ENCODE peak calls at places on chromosomes 2 and 18, in nine cellular contexts. One of them, this sample, is unnamed.

GRCh38 chr18:33802955-33803354 is 224.9 kb downstream of the ASXL3 start:
- DNase-seq in NCI-H1105 treated with DMSO at 0.1 percent for 48 hours: peak
- DNase-seq in fibroblast of lung: no peak
- DNase-seq in substantia nigra: no peak
- DNase-seq in astrocyte of the spinal cord: no peak
- DNase-seq in GM23248: no peak
- DNase-seq in thoracic aorta: no peak
- DNase-seq in KBM-7: no peak
- DNase-seq in amygdala: no peak
- DNase-seq in this sample: no peak

GRCh38 chr2:63027220-63027619 is 23.4 kb upstream of the OTX1 start:
- DNase-seq in NCI-H1105 treated with DMSO at 0.1 percent for 48 hours: no peak
- DNase-seq in fibroblast of lung: no peak
- DNase-seq in substantia nigra: no peak
- DNase-seq in astrocyte of the spinal cord: no peak
- DNase-seq in GM23248: no peak
- DNase-seq in thoracic aorta: no peak
- DNase-seq in KBM-7: no peak
- DNase-seq in amygdala: no peak
- DNase-seq in this sample: no peak

GRCh38 chr2:203763425-203764272 is 57.2 kb downstream of the CD28 start:
- DNase-seq in NCI-H1105 treated with DMSO at 0.1 percent for 48 hours: no peak
- DNase-seq in fibroblast of lung: no peak
- DNase-seq in substantia nigra: no peak
- DNase-seq in astrocyte of the spinal cord: no peak
- DNase-seq in GM23248: no peak
- DNase-seq in thoracic aorta: no peak
- DNase-seq in KBM-7: no peak
- DNase-seq in amygdala: no peak
- DNase-seq in this sample: no peak

GRCh38 chr18:44681611-44682010 is 923 bp downstream of the SETBP1 start:
- DNase-seq in NCI-H1105 treated with DMSO at 0.1 percent for 48 hours: no peak
- DNase-seq in fibroblast of lung: no peak
- DNase-seq in substantia nigra: no peak
- DNase-seq in astrocyte of the spinal cord: no peak
- DNase-seq in GM23248: no peak
- DNase-seq in thoracic aorta: no peak
- DNase-seq in KBM-7: no peak
- DNase-seq in amygdala: no peak
- DNase-seq in this sample: no peak

GRCh38 chr2:146844226-146844990 is 1000.4 kb upstream of the ACVR2A start:
- DNase-seq in NCI-H1105 treated with DMSO at 0.1 percent for 48 hours: no peak
- DNase-seq in fibroblast of lung: no peak
- DNase-seq in substantia nigra: no peak
- DNase-seq in astrocyte of the spinal cord: no peak
- DNase-seq in GM23248: peak
- DNase-seq in thoracic aorta: no peak
- DNase-seq in KBM-7: no peak
- DNase-seq in amygdala: no peak
- DNase-seq in this sample: no peak

GRCh38 chr2:237154894-237155851 is 69.5 kb downstream of the COPS8 start:
- DNase-seq in NCI-H1105 treated with DMSO at 0.1 percent for 48 hours: no peak
- DNase-seq in fibroblast of lung: no peak
- DNase-seq in substantia nigra: no peak
- DNase-seq in astrocyte of the spinal cord: no peak
- DNase-seq in GM23248: no peak
- DNase-seq in thoracic aorta: no peak
- DNase-seq in KBM-7: no peak
- DNase-seq in amygdala: no peak
- DNase-seq in this sample: no peak

GRCh38 chr2:128485761-128486639 is 167.3 kb upstream of the HS6ST1 start:
- DNase-seq in NCI-H1105 treated with DMSO at 0.1 percent for 48 hours: no peak
- DNase-seq in fibroblast of lung: no peak
- DNase-seq in substantia nigra: no peak
- DNase-seq in astrocyte of the spinal cord: no peak
- DNase-seq in GM23248: no peak
- DNase-seq in thoracic aorta: no peak
- DNase-seq in KBM-7: no peak
- DNase-seq in amygdala: no peak
- DNase-seq in this sample: no peak

GRCh38 chr2:199329466-199329865 is 128.3 kb downstream of the SATB2 start:
- DNase-seq in NCI-H1105 treated with DMSO at 0.1 percent for 48 hours: no peak
- DNase-seq in fibroblast of lung: peak
- DNase-seq in substantia nigra: no peak
- DNase-seq in astrocyte of the spinal cord: peak
- DNase-seq in GM23248: no peak
- DNase-seq in thoracic aorta: no peak
- DNase-seq in KBM-7: no peak
- DNase-seq in amygdala: no peak
- DNase-seq in this sample: no peak

GRCh38 chr18:21004721-21005120 is 106.9 kb downstream of the ROCK1 start:
- DNase-seq in NCI-H1105 treated with DMSO at 0.1 percent for 48 hours: no peak
- DNase-seq in fibroblast of lung: peak
- DNase-seq in substantia nigra: no peak
- DNase-seq in astrocyte of the spinal cord: peak
- DNase-seq in GM23248: peak
- DNase-seq in thoracic aorta: no peak
- DNase-seq in KBM-7: peak
- DNase-seq in amygdala: no peak
- DNase-seq in this sample: no peak

GRCh38 chr18:73646772-73647171 is 500.9 kb downstream of the FBXO15 start:
- DNase-seq in NCI-H1105 treated with DMSO at 0.1 percent for 48 hours: no peak
- DNase-seq in fibroblast of lung: peak
- DNase-seq in substantia nigra: no peak
- DNase-seq in astrocyte of the spinal cord: peak
- DNase-seq in GM23248: peak
- DNase-seq in thoracic aorta: no peak
- DNase-seq in KBM-7: no peak
- DNase-seq in amygdala: no peak
- DNase-seq in this sample: no peak

GRCh38 chr2:232444409-232445148 is 11.4 kb upstream of the ALPI start:
- DNase-seq in NCI-H1105 treated with DMSO at 0.1 percent for 48 hours: no peak
- DNase-seq in fibroblast of lung: peak
- DNase-seq in substantia nigra: no peak
- DNase-seq in astrocyte of the spinal cord: peak
- DNase-seq in GM23248: peak
- DNase-seq in thoracic aorta: no peak
- DNase-seq in KBM-7: peak
- DNase-seq in amygdala: no peak
- DNase-seq in this sample: peak

GRCh38 chr2:88329815-88330603 is 122.5 kb downstream of the FOXI3 start:
- DNase-seq in NCI-H1105 treated with DMSO at 0.1 percent for 48 hours: no peak
- DNase-seq in fibroblast of lung: peak
- DNase-seq in substantia nigra: no peak
- DNase-seq in astrocyte of the spinal cord: peak
- DNase-seq in GM23248: peak
- DNase-seq in thoracic aorta: no peak
- DNase-seq in KBM-7: no peak
- DNase-seq in amygdala: no peak
- DNase-seq in this sample: peak

GRCh38 chr2:26432363-26432762 is 30.6 kb downstream of the DRC1 start:
- DNase-seq in NCI-H1105 treated with DMSO at 0.1 percent for 48 hours: no peak
- DNase-seq in fibroblast of lung: no peak
- DNase-seq in substantia nigra: no peak
- DNase-seq in astrocyte of the spinal cord: no peak
- DNase-seq in GM23248: no peak
- DNase-seq in thoracic aorta: no peak
- DNase-seq in KBM-7: no peak
- DNase-seq in amygdala: no peak
- DNase-seq in this sample: no peak

GRCh38 chr2:238926761-238927611 is 79.1 kb downstream of the TWIST2 start:
- DNase-seq in NCI-H1105 treated with DMSO at 0.1 percent for 48 hours: no peak
- DNase-seq in fibroblast of lung: no peak
- DNase-seq in substantia nigra: no peak
- DNase-seq in astrocyte of the spinal cord: no peak
- DNase-seq in GM23248: no peak
- DNase-seq in thoracic aorta: no peak
- DNase-seq in KBM-7: no peak
- DNase-seq in amygdala: no peak
- DNase-seq in this sample: peak

GRCh38 chr2:134248913-134249312 is 5.0 kb upstream of the MGAT5 start:
- DNase-seq in NCI-H1105 treated with DMSO at 0.1 percent for 48 hours: no peak
- DNase-seq in fibroblast of lung: no peak
- DNase-seq in substantia nigra: no peak
- DNase-seq in astrocyte of the spinal cord: no peak
- DNase-seq in GM23248: no peak
- DNase-seq in thoracic aorta: no peak
- DNase-seq in KBM-7: no peak
- DNase-seq in amygdala: no peak
- DNase-seq in this sample: no peak

GRCh38 chr2:69190743-69191425 is 177.9 kb downstream of the ANTXR1 start:
- DNase-seq in NCI-H1105 treated with DMSO at 0.1 percent for 48 hours: no peak
- DNase-seq in fibroblast of lung: no peak
- DNase-seq in substantia nigra: no peak
- DNase-seq in astrocyte of the spinal cord: no peak
- DNase-seq in GM23248: peak
- DNase-seq in thoracic aorta: no peak
- DNase-seq in KBM-7: no peak
- DNase-seq in amygdala: no peak
- DNase-seq in this sample: no peak

GRCh38 chr2:147297820-147298219 is 547.0 kb upstream of the ACVR2A start:
- DNase-seq in NCI-H1105 treated with DMSO at 0.1 percent for 48 hours: no peak
- DNase-seq in fibroblast of lung: no peak
- DNase-seq in substantia nigra: no peak
- DNase-seq in astrocyte of the spinal cord: no peak
- DNase-seq in GM23248: no peak
- DNase-seq in thoracic aorta: no peak
- DNase-seq in KBM-7: no peak
- DNase-seq in amygdala: no peak
- DNase-seq in this sample: no peak

GRCh38 chr2:224882291-224883171 is 159.7 kb downstream of the DOCK10 start:
- DNase-seq in NCI-H1105 treated with DMSO at 0.1 percent for 48 hours: no peak
- DNase-seq in fibroblast of lung: peak
- DNase-seq in substantia nigra: no peak
- DNase-seq in astrocyte of the spinal cord: peak
- DNase-seq in GM23248: peak
- DNase-seq in thoracic aorta: no peak
- DNase-seq in KBM-7: no peak
- DNase-seq in amygdala: no peak
- DNase-seq in this sample: no peak

GRCh38 chr2:141195087-141195486 is 935.7 kb downstream of the LRP1B start:
- DNase-seq in NCI-H1105 treated with DMSO at 0.1 percent for 48 hours: no peak
- DNase-seq in fibroblast of lung: peak
- DNase-seq in substantia nigra: no peak
- DNase-seq in astrocyte of the spinal cord: peak
- DNase-seq in GM23248: no peak
- DNase-seq in thoracic aorta: no peak
- DNase-seq in KBM-7: no peak
- DNase-seq in amygdala: no peak
- DNase-seq in this sample: no peak

GRCh38 chr2:118816669-118817068 is 30.8 kb downstream of the EN1 start:
- DNase-seq in NCI-H1105 treated with DMSO at 0.1 percent for 48 hours: no peak
- DNase-seq in fibroblast of lung: no peak
- DNase-seq in substantia nigra: no peak
- DNase-seq in astrocyte of the spinal cord: no peak
- DNase-seq in GM23248: no peak
- DNase-seq in thoracic aorta: no peak
- DNase-seq in KBM-7: no peak
- DNase-seq in amygdala: no peak
- DNase-seq in this sample: no peak

GRCh38 chr2:105317937-105318336 is 11.6 kb downstream of the TGFBRAP1 start:
- DNase-seq in NCI-H1105 treated with DMSO at 0.1 percent for 48 hours: no peak
- DNase-seq in fibroblast of lung: no peak
- DNase-seq in substantia nigra: no peak
- DNase-seq in astrocyte of the spinal cord: no peak
- DNase-seq in GM23248: no peak
- DNase-seq in thoracic aorta: no peak
- DNase-seq in KBM-7: no peak
- DNase-seq in amygdala: no peak
- DNase-seq in this sample: no peak

GRCh38 chr18:12884521-12885323 is 685 bp upstream of the PTPN2 start:
- DNase-seq in NCI-H1105 treated with DMSO at 0.1 percent for 48 hours: no peak
- DNase-seq in fibroblast of lung: no peak
- DNase-seq in substantia nigra: no peak
- DNase-seq in astrocyte of the spinal cord: peak
- DNase-seq in GM23248: peak
- DNase-seq in thoracic aorta: peak
- DNase-seq in KBM-7: no peak
- DNase-seq in amygdala: no peak
- DNase-seq in this sample: no peak

This sample was measured in upper lobe of left lung.